ENCODE peak calls at places on chromosome 1, in eight cellular contexts. One of them, this sample, is unnamed.

GRCh38 chr1:201758508-201759050 is 70.4 kb upstream of the IPO9 start:
- DNase-seq in foreskin fibroblast: peak
- DNase-seq in pancreas: no peak
- DNase-seq in cardiac fibroblast: no peak
- DNase-seq in brain microvascular endothelial cell: no peak
- DNase-seq in right lobe of liver: no peak
- DNase-seq in suprapubic skin: no peak
- DNase-seq in kidney epithelial cell: no peak
- DNase-seq in this sample: no peak

GRCh38 chr1:61170328-61171238 is 88.2 kb downstream of the NFIA start:
- DNase-seq in foreskin fibroblast: peak
- DNase-seq in pancreas: no peak
- DNase-seq in cardiac fibroblast: peak
- DNase-seq in brain microvascular endothelial cell: no peak
- DNase-seq in right lobe of liver: no peak
- DNase-seq in suprapubic skin: no peak
- DNase-seq in kidney epithelial cell: no peak
- DNase-seq in this sample: peak

GRCh38 chr1:2415337-2415736 is 3.0 kb upstream of the PEX10 start:
- DNase-seq in foreskin fibroblast: no peak
- DNase-seq in pancreas: peak
- DNase-seq in cardiac fibroblast: no peak
- DNase-seq in brain microvascular endothelial cell: no peak
- DNase-seq in right lobe of liver: no peak
- DNase-seq in suprapubic skin: no peak
- DNase-seq in kidney epithelial cell: no peak
- DNase-seq in this sample: no peak

GRCh38 chr1:84122780-84123382 is 21.2 kb upstream of the PRKACB start:
- DNase-seq in foreskin fibroblast: peak
- DNase-seq in pancreas: no peak
- DNase-seq in cardiac fibroblast: peak
- DNase-seq in brain microvascular endothelial cell: peak
- DNase-seq in right lobe of liver: no peak
- DNase-seq in suprapubic skin: no peak
- DNase-seq in kidney epithelial cell: no peak
- DNase-seq in this sample: peak

GRCh38 chr1:182066934-182067333 is 5.4 kb upstream of the ZNF648 start:
- DNase-seq in foreskin fibroblast: no peak
- DNase-seq in pancreas: no peak
- DNase-seq in cardiac fibroblast: no peak
- DNase-seq in brain microvascular endothelial cell: no peak
- DNase-seq in right lobe of liver: no peak
- DNase-seq in suprapubic skin: peak
- DNase-seq in kidney epithelial cell: no peak
- DNase-seq in this sample: no peak

GRCh38 chr1:109218516-109218915 is 4.8 kb downstream of the SARS1 start:
- DNase-seq in foreskin fibroblast: no peak
- DNase-seq in pancreas: no peak
- DNase-seq in cardiac fibroblast: peak
- DNase-seq in brain microvascular endothelial cell: no peak
- DNase-seq in right lobe of liver: no peak
- DNase-seq in suprapubic skin: no peak
- DNase-seq in kidney epithelial cell: no peak
- DNase-seq in this sample: no peak

GRCh38 chr1:22131875-22132486 is 10.9 kb downstream of the WNT4 start:
- DNase-seq in foreskin fibroblast: no peak
- DNase-seq in pancreas: peak
- DNase-seq in cardiac fibroblast: no peak
- DNase-seq in brain microvascular endothelial cell: no peak
- DNase-seq in right lobe of liver: no peak
- DNase-seq in suprapubic skin: no peak
- DNase-seq in kidney epithelial cell: no peak
- DNase-seq in this sample: no peak

GRCh38 chr1:14919289-14919688 is 234.3 kb upstream of the TMEM51 start:
- DNase-seq in foreskin fibroblast: no peak
- DNase-seq in pancreas: no peak
- DNase-seq in cardiac fibroblast: no peak
- DNase-seq in brain microvascular endothelial cell: no peak
- DNase-seq in right lobe of liver: no peak
- DNase-seq in suprapubic skin: no peak
- DNase-seq in kidney epithelial cell: no peak
- DNase-seq in this sample: no peak

GRCh38 chr1:234550341-234551031 is 59.5 kb downstream of the IRF2BP2 start:
- DNase-seq in foreskin fibroblast: no peak
- DNase-seq in pancreas: no peak
- DNase-seq in cardiac fibroblast: no peak
- DNase-seq in brain microvascular endothelial cell: no peak
- DNase-seq in right lobe of liver: no peak
- DNase-seq in suprapubic skin: no peak
- DNase-seq in kidney epithelial cell: no peak
- DNase-seq in this sample: no peak

GRCh38 chr1:91803847-91804545 is 82.0 kb downstream of the TGFBR3 start:
- DNase-seq in foreskin fibroblast: peak
- DNase-seq in pancreas: no peak
- DNase-seq in cardiac fibroblast: no peak
- DNase-seq in brain microvascular endothelial cell: no peak
- DNase-seq in right lobe of liver: no peak
- DNase-seq in suprapubic skin: no peak
- DNase-seq in kidney epithelial cell: no peak
- DNase-seq in this sample: peak

GRCh38 chr1:224082146-224082545 is 31.8 kb upstream of the FBXO28 start:
- DNase-seq in foreskin fibroblast: no peak
- DNase-seq in pancreas: no peak
- DNase-seq in cardiac fibroblast: no peak
- DNase-seq in brain microvascular endothelial cell: peak
- DNase-seq in right lobe of liver: no peak
- DNase-seq in suprapubic skin: no peak
- DNase-seq in kidney epithelial cell: peak
- DNase-seq in this sample: no peak

GRCh38 chr1:58119971-58120370 is 426.6 kb downstream of the OMA1 start:
- DNase-seq in foreskin fibroblast: no peak
- DNase-seq in pancreas: no peak
- DNase-seq in cardiac fibroblast: no peak
- DNase-seq in brain microvascular endothelial cell: no peak
- DNase-seq in right lobe of liver: no peak
- DNase-seq in suprapubic skin: no peak
- DNase-seq in kidney epithelial cell: no peak
- DNase-seq in this sample: no peak

GRCh38 chr1:236795757-236796719 is 946 bp downstream of the MTR start:
- DNase-seq in foreskin fibroblast: peak
- DNase-seq in pancreas: no peak
- DNase-seq in cardiac fibroblast: peak
- DNase-seq in brain microvascular endothelial cell: peak
- DNase-seq in right lobe of liver: no peak
- DNase-seq in suprapubic skin: no peak
- DNase-seq in kidney epithelial cell: no peak
- DNase-seq in this sample: peak

GRCh38 chr1:6587261-6588005 is 7.6 kb downstream of the ZBTB48 start:
- DNase-seq in foreskin fibroblast: peak
- DNase-seq in pancreas: peak
- DNase-seq in cardiac fibroblast: no peak
- DNase-seq in brain microvascular endothelial cell: no peak
- DNase-seq in right lobe of liver: no peak
- DNase-seq in suprapubic skin: no peak
- DNase-seq in kidney epithelial cell: no peak
- DNase-seq in this sample: no peak

GRCh38 chr1:235050911-235051360 is 77.7 kb downstream of the TOMM20 start:
- DNase-seq in foreskin fibroblast: peak
- DNase-seq in pancreas: no peak
- DNase-seq in cardiac fibroblast: peak
- DNase-seq in brain microvascular endothelial cell: peak
- DNase-seq in right lobe of liver: no peak
- DNase-seq in suprapubic skin: no peak
- DNase-seq in kidney epithelial cell: no peak
- DNase-seq in this sample: peak

GRCh38 chr1:212545941-212546638 is 62.5 kb upstream of the ATF3 start:
- DNase-seq in foreskin fibroblast: peak
- DNase-seq in pancreas: no peak
- DNase-seq in cardiac fibroblast: peak
- DNase-seq in brain microvascular endothelial cell: no peak
- DNase-seq in right lobe of liver: no peak
- DNase-seq in suprapubic skin: no peak
- DNase-seq in kidney epithelial cell: no peak
- DNase-seq in this sample: peak

GRCh38 chr1:46406881-46407608 is 12.9 kb downstream of the FAAH start:
- DNase-seq in foreskin fibroblast: peak
- DNase-seq in pancreas: no peak
- DNase-seq in cardiac fibroblast: peak
- DNase-seq in brain microvascular endothelial cell: no peak
- DNase-seq in right lobe of liver: no peak
- DNase-seq in suprapubic skin: no peak
- DNase-seq in kidney epithelial cell: no peak
- DNase-seq in this sample: no peak

GRCh38 chr1:202343652-202344349 is 2.1 kb upstream of the UBE2T start:
- DNase-seq in foreskin fibroblast: peak
- DNase-seq in pancreas: no peak
- DNase-seq in cardiac fibroblast: peak
- DNase-seq in brain microvascular endothelial cell: no peak
- DNase-seq in right lobe of liver: no peak
- DNase-seq in suprapubic skin: no peak
- DNase-seq in kidney epithelial cell: no peak
- DNase-seq in this sample: peak

GRCh38 chr1:101732221-101732620 is 264.5 kb downstream of the OLFM3 start:
- DNase-seq in foreskin fibroblast: no peak
- DNase-seq in pancreas: no peak
- DNase-seq in cardiac fibroblast: no peak
- DNase-seq in brain microvascular endothelial cell: no peak
- DNase-seq in right lobe of liver: no peak
- DNase-seq in suprapubic skin: no peak
- DNase-seq in kidney epithelial cell: no peak
- DNase-seq in this sample: no peak

GRCh38 chr1:53685272-53686051 is 53.5 kb downstream of the GLIS1 start:
- DNase-seq in foreskin fibroblast: peak
- DNase-seq in pancreas: no peak
- DNase-seq in cardiac fibroblast: peak
- DNase-seq in brain microvascular endothelial cell: peak
- DNase-seq in right lobe of liver: no peak
- DNase-seq in suprapubic skin: no peak
- DNase-seq in kidney epithelial cell: peak
- DNase-seq in this sample: no peak

GRCh38 chr1:110734146-110734680 is 59.5 kb upstream of the KCNA3 start:
- DNase-seq in foreskin fibroblast: no peak
- DNase-seq in pancreas: no peak
- DNase-seq in cardiac fibroblast: no peak
- DNase-seq in brain microvascular endothelial cell: no peak
- DNase-seq in right lobe of liver: no peak
- DNase-seq in suprapubic skin: no peak
- DNase-seq in kidney epithelial cell: no peak
- DNase-seq in this sample: no peak

GRCh38 chr1:37853157-37853556 is 6.2 kb downstream of the MTF1 start:
- DNase-seq in foreskin fibroblast: no peak
- DNase-seq in pancreas: no peak
- DNase-seq in cardiac fibroblast: no peak
- DNase-seq in brain microvascular endothelial cell: no peak
- DNase-seq in right lobe of liver: no peak
- DNase-seq in suprapubic skin: no peak
- DNase-seq in kidney epithelial cell: no peak
- DNase-seq in this sample: no peak

GRCh38 chr1:37850352-37850955 is 8.9 kb downstream of the MTF1 start:
- DNase-seq in foreskin fibroblast: no peak
- DNase-seq in pancreas: no peak
- DNase-seq in cardiac fibroblast: no peak
- DNase-seq in brain microvascular endothelial cell: no peak
- DNase-seq in right lobe of liver: no peak
- DNase-seq in suprapubic skin: no peak
- DNase-seq in kidney epithelial cell: no peak
- DNase-seq in this sample: peak

GRCh38 chr1:37849480-37849879 is 9.9 kb downstream of the MTF1 start:
- DNase-seq in foreskin fibroblast: no peak
- DNase-seq in pancreas: no peak
- DNase-seq in cardiac fibroblast: no peak
- DNase-seq in brain microvascular endothelial cell: no peak
- DNase-seq in right lobe of liver: no peak
- DNase-seq in suprapubic skin: no peak
- DNase-seq in kidney epithelial cell: no peak
- DNase-seq in this sample: no peak

GRCh38 chr1:37851782-37852210 is 7.6 kb downstream of the MTF1 start:
- DNase-seq in foreskin fibroblast: peak
- DNase-seq in pancreas: no peak
- DNase-seq in cardiac fibroblast: peak
- DNase-seq in brain microvascular endothelial cell: no peak
- DNase-seq in right lobe of liver: no peak
- DNase-seq in suprapubic skin: no peak
- DNase-seq in kidney epithelial cell: no peak
- DNase-seq in this sample: peak

GRCh38 chr1:37851271-37851670 is 8.1 kb downstream of the MTF1 start:
- DNase-seq in foreskin fibroblast: no peak
- DNase-seq in pancreas: no peak
- DNase-seq in cardiac fibroblast: no peak
- DNase-seq in brain microvascular endothelial cell: no peak
- DNase-seq in right lobe of liver: no peak
- DNase-seq in suprapubic skin: no peak
- DNase-seq in kidney epithelial cell: no peak
- DNase-seq in this sample: no peak
- H3K4me3 ChIP-seq in foreskin fibroblast: no peak
- H3K4me3 ChIP-seq in pancreas: no peak
- H3K4me3 ChIP-seq in cardiac fibroblast: no peak
- H3K4me3 ChIP-seq in brain microvascular endothelial cell: no peak
- H3K4me3 ChIP-seq in right lobe of liver: no peak
- H3K4me3 ChIP-seq in suprapubic skin: no peak
- H3K4me3 ChIP-seq in kidney epithelial cell: no peak
- H3K4me3 ChIP-seq in this sample: no peak

GRCh38 chr1:240190881-240191385 is 99.2 kb downstream of the FMN2 start:
- DNase-seq in foreskin fibroblast: peak
- DNase-seq in pancreas: no peak
- DNase-seq in cardiac fibroblast: peak
- DNase-seq in brain microvascular endothelial cell: peak
- DNase-seq in right lobe of liver: no peak
- DNase-seq in suprapubic skin: no peak
- DNase-seq in kidney epithelial cell: peak
- DNase-seq in this sample: peak
- TF ChIP-seq CTCF in foreskin fibroblast: peak
- TF ChIP-seq CTCF in pancreas: no peak
- TF ChIP-seq CTCF in cardiac fibroblast: peak
- TF ChIP-seq CTCF in brain microvascular endothelial cell: peak
- TF ChIP-seq CTCF in right lobe of liver: peak
- TF ChIP-seq CTCF in suprapubic skin: peak
- TF ChIP-seq CTCF in kidney epithelial cell: peak
- TF ChIP-seq CTCF in this sample: peak

GRCh38 chr1:160453443-160453842 is 53.1 kb downstream of the VANGL2 start:
- DNase-seq in foreskin fibroblast: no peak
- DNase-seq in pancreas: no peak
- DNase-seq in cardiac fibroblast: no peak
- DNase-seq in brain microvascular endothelial cell: no peak
- DNase-seq in right lobe of liver: no peak
- DNase-seq in suprapubic skin: no peak
- DNase-seq in kidney epithelial cell: no peak
- DNase-seq in this sample: no peak
- H3K4me3 ChIP-seq in foreskin fibroblast: no peak
- H3K4me3 ChIP-seq in pancreas: no peak
- H3K4me3 ChIP-seq in cardiac fibroblast: no peak
- H3K4me3 ChIP-seq in brain microvascular endothelial cell: no peak
- H3K4me3 ChIP-seq in right lobe of liver: no peak
- H3K4me3 ChIP-seq in suprapubic skin: no peak
- H3K4me3 ChIP-seq in kidney epithelial cell: no peak
- H3K4me3 ChIP-seq in this sample: no peak

DNA sequence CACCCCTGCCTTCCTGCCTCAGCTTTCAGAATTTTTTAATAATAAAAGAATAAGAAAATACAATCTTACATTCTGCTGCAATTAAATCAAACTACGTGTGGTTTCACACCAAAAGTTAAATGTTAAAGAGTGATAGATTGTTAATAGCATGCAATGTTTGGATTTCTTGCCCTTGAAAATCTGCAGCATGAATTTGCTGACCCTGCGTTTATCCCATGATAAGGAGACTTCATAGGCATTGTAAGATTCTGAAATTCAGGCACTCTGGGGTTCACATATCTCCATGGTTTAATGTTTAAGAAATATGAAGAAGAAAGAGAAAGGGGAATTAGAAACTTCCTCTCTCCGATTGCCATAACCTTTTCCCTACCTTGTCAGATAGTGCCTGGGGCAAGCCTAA is 1616.2 kb upstream of the B3GALT2 start:
- DNase-seq in foreskin fibroblast: no peak
- DNase-seq in pancreas: no peak
- DNase-seq in cardiac fibroblast: no peak
- DNase-seq in brain microvascular endothelial cell: no peak
- DNase-seq in right lobe of liver: no peak
- DNase-seq in suprapubic skin: no peak
- DNase-seq in kidney epithelial cell: no peak
- DNase-seq in this sample: no peak
- TF ChIP-seq CTCF in foreskin fibroblast: no peak
- TF ChIP-seq CTCF in pancreas: no peak
- TF ChIP-seq CTCF in cardiac fibroblast: no peak
- TF ChIP-seq CTCF in brain microvascular endothelial cell: no peak
- TF ChIP-seq CTCF in right lobe of liver: no peak
- TF ChIP-seq CTCF in suprapubic skin: no peak
- TF ChIP-seq CTCF in kidney epithelial cell: no peak
- TF ChIP-seq CTCF in this sample: no peak